ENCODE peak calls at places on chromosomes 5 and 9, in seven cellular contexts. N, S, U, A, Z, E and M are unnamed samples.

GRCh38 chr5:157303667-157304327 is 37.9 kb downstream of the CYFIP2 start:
- DNase-seq in A (no peak), U (no peak), N (no peak), Z (no peak), S (no peak), E (no peak), M (no peak)

GRCh38 chr5:139488269-139488668 is 5.7 kb upstream of the STING1 start:
- DNase-seq in S (no peak), N (no peak), Z (no peak), A (no peak), U (no peak), E (no peak), M (no peak)

GRCh38 chr9:129894106-129894823 is 59.0 kb downstream of the USP20 start:
- DNase-seq in S (no peak), E (no peak), U (no peak), A (no peak), N (no peak), Z (no peak), M (no peak)

GRCh38 chr5:178067705-178068104 is 45.6 kb upstream of the N4BP3 start:
- DNase-seq in N (no peak), Z (no peak), A (no peak), S (no peak), U (no peak), E (no peak), M (no peak)

GRCh38 chr9:81664638-81665513 is 24.5 kb downstream of the TLE1 start:
- DNase-seq in N (no peak), A (no peak), S (no peak), Z (no peak), E (no peak), U (no peak), M (no peak)

GRCh38 chr5:163503106-163504090 is 2.0 kb upstream of the MAT2B start:
- DNase-seq in Z (no peak), S (peak; percentile 76), U (peak; percentile 86), N (peak; percentile 63), E (no peak), A (peak; percentile 55), M (peak; percentile 37)

GRCh38 chr9:16828335-16829281 is 41.9 kb downstream of the BNC2 start:
- DNase-seq in A (no peak), E (no peak), S (peak; percentile 80), N (no peak), Z (no peak), U (no peak), M (peak; percentile 47)

GRCh38 chr5:165138261-165138660 is 1632.8 kb downstream of the MAT2B start:
- DNase-seq in A (no peak), U (no peak), E (no peak), S (no peak), N (no peak), Z (no peak), M (peak; percentile 34)

GRCh38 chr9:132163457-132163875 is 1.6 kb downstream of the NTNG2 start:
- DNase-seq in S (no peak), A (no peak), N (no peak), U (no peak), E (no peak), Z (no peak), M (no peak)

GRCh38 chr9:105994970-105995369 is 300.6 kb downstream of the TMEM38B start:
- DNase-seq in N (no peak), E (no peak), Z (peak; percentile 6), U (peak; percentile 43), A (no peak), S (peak; percentile 63), M (no peak)

GRCh38 chr9:4486176-4486575 is 4.1 kb upstream of the SLC1A1 start:
- DNase-seq in U (peak; percentile 15), Z (no peak), E (no peak), S (no peak), A (no peak), N (no peak), M (no peak)

GRCh38 chr5:138339464-138339863 is 1.4 kb downstream of the FAM53C start:
- DNase-seq in N (no peak), S (no peak), E (no peak), U (no peak), A (no peak), Z (no peak), M (no peak)

GRCh38 chr9:93268551-93269314 is 84.8 kb downstream of the WNK2 start:
- DNase-seq in S (no peak), U (no peak), Z (peak; percentile 83), E (no peak), A (no peak), N (peak; percentile 35), M (no peak)

GRCh38 chr5:160231789-160232342 is 2.6 kb downstream of the FABP6 start:
- DNase-seq in S (peak; percentile 55), A (no peak), E (no peak), U (no peak), Z (no peak), N (no peak), M (no peak)

GRCh38 chr5:168093200-168093930 is 198.1 kb upstream of the WWC1 start:
- DNase-seq in U (no peak), S (no peak), N (no peak), A (no peak), Z (no peak), E (no peak), M (no peak)

GRCh38 chr5:171984748-171985419 is 21.6 kb downstream of the FBXW11 start:
- DNase-seq in S (peak; percentile 90), Z (no peak), U (no peak), N (no peak), E (peak; percentile 86), A (no peak), M (no peak)

GRCh38 chr5:140883373-140883772 is 1.4 kb downstream of the PCDHA13 start:
- DNase-seq in U (no peak), A (no peak), E (no peak), N (no peak), Z (no peak), S (no peak), M (no peak)

GRCh38 chr5:37727238-37727637 is 112.6 kb downstream of the GDNF start:
- DNase-seq in A (no peak), E (no peak), N (no peak), U (no peak), Z (no peak), S (no peak), M (no peak)

GRCh38 chr5:33938507-33938796 is 2.3 kb downstream of the RXFP3 start:
- DNase-seq in E (no peak), N (no peak), A (no peak), Z (no peak), S (no peak), U (no peak), M (no peak)

GRCh38 chr5:110386782-110387181 is 339.7 kb downstream of the TMEM232 start:
- DNase-seq in E (no peak), S (peak; percentile 87), U (peak; percentile 22), A (peak; percentile 12), Z (no peak), N (no peak), M (peak; percentile 60)